ENCODE peak calls at places on chromosomes 5 and 9, in six cellular contexts. B is CD4-positive, CD25-positive, alpha-beta regulatory T cell; P is OCI-LY7; Z is IMR-90; U is Peyer's patch; H is naive thymus-derived CD4-positive, alpha-beta T cell. G is an unnamed sample. For H3K4me1 and H3K36me3, the result is how much of the 10 kb centered on the place peaks cover.

GRCh38 chr5:80246995-80247729 is 8.7 kb downstream of the SERINC5 start:
- DNase-seq in B (peak), P (no peak), Z (peak), U (peak), H (no peak), G (peak)

GRCh38 chr9:81183763-81184162 is 505.6 kb downstream of the TLE1 start:
- DNase-seq in B (no peak), P (no peak), Z (peak), U (no peak), H (no peak), G (no peak)

GRCh38 chr5:36631575-36632362 is 25.4 kb downstream of the SLC1A3 start:
- DNase-seq in B (no peak), P (no peak), Z (no peak), U (no peak), H (no peak), G (no peak)

GRCh38 chr5:93336330-93337110 is 244.5 kb downstream of the NR2F1-AS1 start:
- DNase-seq in B (no peak), P (no peak), Z (peak), U (no peak), H (no peak), G (no peak)

GRCh38 chr5:67187318-67187717 is 9.3 kb downstream of the CD180 start:
- DNase-seq in B (no peak), P (peak), Z (no peak), U (no peak), H (no peak), G (no peak)

GRCh38 chr5:134086943-134087305 is 27.6 kb upstream of the TCF7 start:
- DNase-seq in B (peak), P (no peak), Z (no peak), U (no peak), H (peak), G (peak)

GRCh38 chr9:108921200-108921599 is 12.7 kb downstream of the ELP1 start:
- DNase-seq in B (no peak), P (no peak), Z (no peak), U (no peak), H (no peak), G (no peak)

GRCh38 chr9:73327149-73327548 is 175.5 kb downstream of the ANXA1 start:
- DNase-seq in B (no peak), P (no peak), Z (no peak), U (no peak), H (no peak), G (no peak)

GRCh38 chr9:93500571-93501298 is 47.4 kb upstream of the FAM120AOS start:
- DNase-seq in B (no peak), P (no peak), Z (no peak), U (no peak), H (no peak), G (no peak)

GRCh38 chr5:93621340-93621872 is 38.4 kb downstream of the NR2F1 start:
- DNase-seq in B (no peak), P (no peak), Z (peak), U (peak), H (no peak), G (no peak)

GRCh38 chr5:136802382-136802781 is 437.0 kb upstream of the TRPC7 start:
- DNase-seq in B (no peak), P (peak), Z (peak), U (no peak), H (no peak), G (no peak)

GRCh38 chr5:159262472-159262858 is 625 bp upstream of the UBLCP1 start:
- DNase-seq in B (no peak), P (no peak), Z (peak), U (no peak), H (no peak), G (no peak)

GRCh38 chr9:124726886-124727285 is 44.2 kb downstream of the NR6A1 start:
- DNase-seq in B (no peak), P (no peak), Z (no peak), U (no peak), H (no peak), G (no peak)
- H3K27ac ChIP-seq in B (no peak), P (no peak), Z (no peak), U (no peak), H (no peak), G (no peak)

DNA sequence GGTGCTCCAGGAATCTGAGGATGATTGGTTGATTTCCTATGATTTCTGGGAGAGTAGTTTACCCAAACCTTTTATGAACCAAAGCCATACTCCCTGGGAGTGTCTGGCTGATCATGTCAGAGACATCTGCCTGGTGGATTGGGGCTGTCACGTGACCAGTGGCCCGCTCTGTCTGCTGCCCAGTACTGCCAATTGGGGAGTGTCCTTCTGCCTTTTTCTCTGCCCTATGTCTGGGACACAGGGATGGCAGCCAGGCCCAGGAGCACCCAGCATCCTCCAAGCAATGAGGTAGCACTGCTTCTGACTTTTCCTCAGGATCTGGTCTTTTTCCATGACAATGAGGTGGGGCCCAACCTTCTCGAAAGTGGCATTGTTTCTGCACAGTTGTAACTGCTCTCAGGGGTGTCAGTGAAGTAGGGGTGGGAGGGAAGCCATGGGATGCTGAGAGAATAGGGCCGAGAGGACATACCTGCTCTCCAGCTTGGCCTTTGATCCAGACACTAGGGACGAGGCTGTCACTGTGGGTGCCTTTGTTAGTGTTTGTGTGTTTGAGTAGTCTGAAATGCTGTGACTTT is 21.8 kb downstream of the DAPK1 start:
- DNase-seq in B (no peak), P (no peak), Z (no peak), U (no peak), H (no peak), G (no peak)
- H3K4me1 ChIP-seq in B (under half), P (under half), Z (under half), U (under half), H (under half), G (under half)

DNA sequence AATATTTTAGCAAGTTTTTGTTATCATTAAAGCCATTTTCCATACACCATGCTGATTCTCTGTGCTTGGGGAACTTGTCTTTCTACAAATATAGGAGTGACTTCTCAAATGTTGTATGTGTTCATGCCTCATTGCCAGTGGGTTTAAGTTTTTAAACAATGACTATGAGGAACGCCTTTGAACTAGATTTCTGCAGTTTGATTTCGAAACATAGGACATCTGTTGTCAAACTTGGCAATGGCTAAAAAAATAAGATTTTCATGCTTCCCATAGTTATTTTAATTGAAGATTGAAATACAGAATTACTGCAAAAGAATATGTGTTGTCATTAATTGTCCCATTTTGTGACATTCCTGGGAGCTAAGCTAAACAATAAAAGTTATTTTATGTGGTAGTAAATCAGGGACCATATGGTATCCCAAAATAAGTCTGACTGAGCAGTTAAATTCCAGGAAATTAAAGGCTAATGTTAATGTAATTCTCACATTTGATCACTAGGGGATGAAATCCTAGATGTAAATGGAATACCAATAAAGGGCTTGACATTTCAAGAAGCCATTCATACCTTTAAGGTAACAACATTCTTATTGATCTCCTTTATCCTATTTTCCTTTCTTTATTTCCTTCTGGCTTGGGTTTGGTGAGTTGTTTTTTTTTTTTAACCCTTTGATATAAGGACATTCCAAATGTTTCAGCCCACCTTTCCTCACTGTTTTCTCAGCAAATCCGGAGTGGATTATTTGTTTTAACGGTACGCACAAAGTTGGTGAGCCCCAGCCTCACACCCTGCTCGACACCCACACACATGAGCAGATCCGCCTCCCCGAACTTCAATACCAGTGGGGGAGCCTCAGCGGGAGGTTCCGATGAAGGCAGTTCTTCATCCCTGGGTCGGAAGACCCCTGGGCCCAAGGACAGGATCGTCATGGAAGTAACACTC is 116.7 kb downstream of the GOLPH3 start:
- DNase-seq in B (no peak), P (no peak), Z (no peak), U (no peak), H (no peak), G (no peak)
- H3K36me3 ChIP-seq in B (under half), P (under half), Z (under half), U (under half), H (under half), G (under half)

DNA sequence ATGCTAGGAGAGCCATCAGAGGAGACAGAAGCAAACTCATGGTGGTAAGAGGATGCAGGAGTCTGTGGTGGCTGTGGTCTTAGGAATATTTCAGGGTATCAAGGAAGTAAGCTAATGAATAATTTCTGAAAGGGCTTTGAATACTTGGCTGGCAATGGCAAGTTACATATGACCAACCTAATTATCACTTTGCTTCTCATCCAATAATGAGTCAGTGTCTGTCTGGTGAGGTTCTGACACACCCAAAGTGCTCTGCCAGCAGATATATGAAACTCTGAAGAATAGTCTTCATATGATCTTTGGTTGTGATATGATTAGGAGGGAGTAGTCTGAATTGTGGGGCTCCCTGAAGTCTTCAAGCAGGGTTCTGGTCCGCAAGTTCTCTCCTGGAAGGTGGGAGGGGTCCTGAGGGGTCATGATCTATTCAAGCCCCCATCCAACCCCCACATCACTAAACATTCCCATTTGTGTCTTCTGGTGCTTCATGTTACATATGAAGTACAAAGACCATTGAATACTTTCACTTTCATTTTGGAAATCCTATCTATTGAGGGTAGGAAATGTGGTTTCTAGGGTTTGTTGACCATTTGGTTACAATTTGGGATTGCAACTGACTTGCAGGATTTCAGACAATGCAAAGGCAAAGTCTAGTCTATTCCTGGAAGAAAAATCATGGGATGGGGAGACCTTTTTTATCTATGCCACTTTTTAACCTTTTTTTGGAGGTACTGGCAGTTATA is 199.9 kb upstream of the CDKN2B start:
- DNase-seq in B (no peak), P (no peak), Z (no peak), U (no peak), H (no peak), G (no peak)
- H3K27ac ChIP-seq in B (no peak), P (no peak), Z (no peak), U (no peak), H (no peak), G (no peak)